ENCODE peak calls at places on chromosome 13, in five cellular contexts. Y is right atrium auricular region, O is Peyer's patch, N is IMR-90, T is mucosa of descending colon. F is an unnamed sample.

GRCh38 chr13:109243311-109243951 is 543.0 kb downstream of the IRS2 start:
- DNase-seq in Y (no peak), O (no peak), N (peak; percentile 91), T (no peak), F (no peak)

GRCh38 chr13:23175920-23176319 is 4.9 kb upstream of the SGCG start:
- DNase-seq in Y (no peak), O (no peak), N (peak; percentile 11), T (no peak), F (no peak)

GRCh38 chr13:37869756-37870488 is at the start of gene TRPC4:
- DNase-seq in Y (no peak), O (no peak), N (peak; percentile 59), T (peak; percentile 29), F (peak; percentile 41)

GRCh38 chr13:41495044-41495443 is 37.7 kb downstream of the RGCC start:
- DNase-seq in Y (no peak), O (no peak), N (no peak), T (no peak), F (no peak)

GRCh38 chr13:110555601-110556223 is 5.8 kb downstream of the RAB20 start:
- DNase-seq in Y (no peak), O (peak; percentile 51), N (no peak), T (peak; percentile 56), F (no peak)

GRCh38 chr13:56314755-56315154 is 826.0 kb upstream of the PRR20A start:
- DNase-seq in Y (no peak), O (no peak), N (no peak), T (no peak), F (no peak)

GRCh38 chr13:75418997-75419396 is 63.0 kb downstream of the TBC1D4 start:
- DNase-seq in Y (no peak), O (no peak), N (peak; percentile 21), T (no peak), F (no peak)

GRCh38 chr13:76887070-76887563 is 912 bp upstream of the KCTD12 start:
- DNase-seq in Y (no peak), O (no peak), N (no peak), T (peak; percentile 21), F (peak; percentile 59)

GRCh38 chr13:106753241-106753640 is 185.3 kb upstream of the ARGLU1 start:
- DNase-seq in Y (no peak), O (no peak), N (no peak), T (peak; percentile 7), F (peak; percentile 65)

GRCh38 chr13:112569771-112570288 is 18.1 kb downstream of the TUBGCP3 start:
- DNase-seq in Y (no peak), O (no peak), N (no peak), T (no peak), F (no peak)

GRCh38 chr13:100396771-100397170 is 191.8 kb downstream of the GGACT start:
- DNase-seq in Y (no peak), O (no peak), N (no peak), T (no peak), F (no peak)

GRCh38 chr13:73058432-73058740 is 419 bp upstream of the KLF5 start:
- DNase-seq in Y (no peak), O (no peak), N (no peak), T (no peak), F (no peak)

GRCh38 chr13:28181413-28181812 is 43.1 kb downstream of the PAN3 start:
- DNase-seq in Y (no peak), O (no peak), N (peak; percentile 79), T (no peak), F (no peak)

GRCh38 chr13:113856716-113857065 is 7.2 kb downstream of the GAS6 start:
- DNase-seq in Y (peak; percentile 59), O (peak; percentile 60), N (peak; percentile 78), T (peak; percentile 53), F (peak; percentile 80)

GRCh38 chr13:87675851-87676250 is 4.7 kb downstream of the SLITRK5 start:
- DNase-seq in Y (no peak), O (no peak), N (no peak), T (no peak), F (no peak)

GRCh38 chr13:37984357-37984756 is 114.8 kb upstream of the TRPC4 start:
- DNase-seq in Y (no peak), O (no peak), N (no peak), T (peak; percentile 6), F (no peak)

GRCh38 chr13:76790519-76791289 is 95.5 kb downstream of the KCTD12 start:
- DNase-seq in Y (no peak), O (no peak), N (no peak), T (no peak), F (no peak)

GRCh38 chr13:22081430-22081829 is 410.6 kb downstream of the FGF9 start:
- DNase-seq in Y (no peak), O (no peak), N (no peak), T (no peak), F (no peak)

GRCh38 chr13:80235559-80236296 is 105.2 kb downstream of the SPRY2 start:
- DNase-seq in Y (no peak), O (no peak), N (no peak), T (peak; percentile 35), F (no peak)

GRCh38 chr13:47415048-47415447 is 518.2 kb upstream of the HTR2A start:
- DNase-seq in Y (no peak), O (no peak), N (no peak), T (no peak), F (no peak)

GRCh38 chr13:30409911-30410704 is 12.2 kb upstream of the UBE2L5 start:
- DNase-seq in Y (no peak), O (no peak), N (peak; percentile 85), T (no peak), F (peak; percentile 56)

GRCh38 chr13:46288570-46289259 is 77.0 kb downstream of the LRRC63 start:
- DNase-seq in Y (no peak), O (no peak), N (peak; percentile 22), T (peak; percentile 12), F (no peak)

GRCh38 chr13:110346661-110347067 is 39.6 kb downstream of the COL4A2 start:
- DNase-seq in Y (no peak), O (peak; percentile 91), N (no peak), T (peak; percentile 85), F (no peak)

GRCh38 chr13:108575430-108575829 is 54.0 kb upstream of the MYO16 start:
- DNase-seq in Y (no peak), O (no peak), N (no peak), T (no peak), F (no peak)

GRCh38 chr13:21060063-21060826 is 1.1 kb downstream of the LATS2 start:
- DNase-seq in Y (no peak), O (no peak), N (peak; percentile 51), T (peak; percentile 21), F (peak; percentile 88)

GRCh38 chr13:39783051-39783450 is 127.6 kb downstream of the COG6 start:
- DNase-seq in Y (no peak), O (no peak), N (no peak), T (no peak), F (no peak)

GRCh38 chr13:28636677-28637317 is 22.1 kb upstream of the POMP start:
- DNase-seq in Y (peak; percentile 76), O (no peak), N (peak; percentile 89), T (peak; percentile 71), F (peak; percentile 33)

GRCh38 chr13:26950968-26951367 is 190.4 kb upstream of the GPR12 start:
- DNase-seq in Y (no peak), O (no peak), N (no peak), T (peak; percentile 60), F (no peak)

GRCh38 chr13:36131215-36131930 is at the start of gene DCLK1:
- DNase-seq in Y (peak; percentile 69), O (peak; percentile 54), N (no peak), T (peak; percentile 21), F (peak; percentile 92)

GRCh38 chr13:97342936-97343335 is 91.0 kb upstream of the RAP2A start:
- DNase-seq in Y (no peak), O (no peak), N (no peak), T (no peak), F (no peak)
- H3K4me1 ChIP-seq in Y (peaks cover 46% of the 10 kb centered on the region), O (no peaks in the 10 kb centered on the region), N (peaks cover 14% of the 10 kb centered on the region), T (peaks cover 12% of the 10 kb centered on the region), F (peaks cover 7% of the 10 kb centered on the region)

GRCh38 chr13:74246398-74246975 is 112.3 kb upstream of the KLF12 start:
- DNase-seq in Y (peak; percentile 63), O (no peak), N (peak; percentile 43), T (no peak), F (no peak)

GRCh38 chr13:74248477-74248876 is 114.3 kb upstream of the KLF12 start:
- DNase-seq in Y (no peak), O (no peak), N (no peak), T (no peak), F (no peak)

DNA sequence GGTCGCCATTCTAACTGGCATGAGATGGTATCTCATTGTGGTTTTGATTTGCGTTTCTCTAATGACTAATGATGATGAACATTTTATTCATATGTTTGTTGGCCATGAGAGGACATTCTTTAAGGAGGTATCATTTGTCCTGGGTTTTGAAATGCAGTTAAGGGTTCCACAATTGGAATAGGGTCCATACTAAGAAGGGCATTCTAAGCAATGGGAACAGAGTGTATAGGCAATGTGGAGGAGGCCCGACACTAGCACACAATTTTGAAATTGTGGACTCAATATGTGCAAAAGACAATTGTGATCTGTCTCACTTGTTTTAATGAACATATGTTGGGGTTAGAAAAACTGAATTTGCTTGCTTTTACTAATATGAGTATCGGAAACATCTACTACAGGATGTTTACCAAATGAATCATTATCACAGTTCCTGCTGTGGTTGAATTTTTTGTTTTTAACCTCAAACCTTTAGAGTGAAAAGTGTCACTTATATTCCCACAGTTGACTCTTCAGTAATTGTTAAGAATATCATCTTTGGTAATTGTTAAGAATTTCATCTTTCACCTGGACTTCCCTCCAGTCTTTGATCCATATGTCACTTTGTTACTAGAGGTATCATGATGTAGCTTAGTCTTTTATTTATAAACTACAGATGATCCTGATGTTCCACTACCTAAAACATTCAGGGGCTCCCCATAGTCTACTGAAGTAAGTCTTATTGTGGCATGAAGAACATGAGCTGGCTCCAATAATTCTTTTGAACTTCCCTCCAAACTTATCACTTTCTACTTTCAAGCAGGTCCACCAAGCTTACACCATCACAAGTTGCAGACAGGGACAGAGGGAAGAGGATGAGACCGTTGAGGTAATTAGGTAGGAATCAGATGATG is 109.7 kb upstream of the KLF12 start:
- DNase-seq in Y (no peak), O (no peak), N (peak; percentile 76), T (no peak), F (no peak)
- H3K4me3 ChIP-seq in Y (no peak overlapping the region), O (no peak overlapping the region), N (no peak overlapping the region), T (no peak overlapping the region), F (no peak overlapping the region)

DNA sequence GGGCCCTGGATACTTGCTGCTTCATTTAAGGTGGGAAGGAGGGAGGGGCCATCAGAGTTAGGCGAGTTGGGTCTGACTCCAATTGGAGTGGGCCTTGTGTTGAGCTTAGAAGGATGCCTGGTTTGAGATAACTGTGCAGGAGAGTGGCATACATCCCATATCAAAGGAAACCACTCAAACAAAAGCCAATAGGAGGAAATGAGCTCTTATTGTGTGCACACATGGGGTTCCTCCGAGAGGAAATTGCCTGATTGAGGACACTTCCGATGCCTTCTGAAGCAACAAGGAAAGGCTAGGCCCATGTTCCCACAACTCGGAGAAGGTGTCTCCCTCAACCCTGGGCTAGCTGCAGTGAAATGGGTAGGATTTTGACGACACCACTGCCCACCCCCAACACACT is 19.6 kb downstream of the MBNL2 start:
- DNase-seq in Y (no peak), O (no peak), N (no peak), T (no peak), F (no peak)
- H3K4me1 ChIP-seq in Y (peaks cover 99% of the 10 kb centered on the region), O (no peaks in the 10 kb centered on the region), N (peaks cover 32% of the 10 kb centered on the region), T (peaks cover 47% of the 10 kb centered on the region), F (peaks cover 35% of the 10 kb centered on the region)

DNA sequence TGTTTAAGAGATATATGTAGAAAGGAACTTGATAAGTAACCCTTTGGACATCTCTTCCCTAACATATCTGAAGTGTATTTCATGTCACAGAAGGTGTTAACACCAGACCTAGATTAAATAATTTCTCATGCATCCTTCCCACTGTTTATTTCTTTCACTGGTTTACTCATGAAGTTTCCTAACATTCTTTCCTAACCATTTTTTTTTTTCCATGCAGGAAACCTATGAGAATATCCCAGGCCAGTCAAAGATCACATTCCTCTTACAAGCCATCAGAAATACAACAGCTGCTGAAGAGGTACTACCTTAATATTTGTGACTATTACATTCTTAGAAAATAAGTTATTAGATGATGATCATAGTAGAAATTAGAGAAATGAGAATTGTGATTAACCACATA is 28.8 kb downstream of the IPO5 start:
- DNase-seq in Y (no peak), O (no peak), N (peak; percentile 48), T (no peak), F (no peak)
- H3K4me3 ChIP-seq in Y (no peak overlapping the region), O (no peak overlapping the region), N (no peak overlapping the region), T (no peak overlapping the region), F (no peak overlapping the region)

F was measured in right cardiac atrium.